ENCODE peak calls at places on chromosomes 6 and 20, in nine cellular contexts. One of them, this sample, is unnamed.

GRCh38 chr6:152244998-152245630 is 392.0 kb downstream of the SYNE1 start:
- DNase-seq in Calu3: no peak
- DNase-seq in CD14-positive monocyte: no peak
- DNase-seq in osteocyte: no peak
- DNase-seq in cardiac muscle cell: peak; percentile 34
- DNase-seq in choroid plexus epithelial cell: peak; percentile 43
- DNase-seq in astrocyte of the cerebellum: no peak
- DNase-seq in fibroblast of lung: no peak
- DNase-seq in sigmoid colon: no peak
- DNase-seq in this sample: no peak

GRCh38 chr6:157656437-157657005 is 166.5 kb upstream of the SNX9 start:
- DNase-seq in choroid plexus epithelial cell: no peak
- DNase-seq in Calu3: no peak
- DNase-seq in astrocyte of the cerebellum: no peak
- DNase-seq in osteocyte: no peak
- DNase-seq in sigmoid colon: peak; percentile 45
- DNase-seq in fibroblast of lung: peak; percentile 51
- DNase-seq in CD14-positive monocyte: no peak
- DNase-seq in cardiac muscle cell: no peak
- DNase-seq in this sample: no peak

GRCh38 chr6:81864124-81864523 is 111.6 kb upstream of the TENT5A start:
- DNase-seq in CD14-positive monocyte: no peak
- DNase-seq in cardiac muscle cell: no peak
- DNase-seq in Calu3: no peak
- DNase-seq in fibroblast of lung: no peak
- DNase-seq in osteocyte: no peak
- DNase-seq in astrocyte of the cerebellum: no peak
- DNase-seq in choroid plexus epithelial cell: no peak
- DNase-seq in sigmoid colon: no peak
- DNase-seq in this sample: no peak

GRCh38 chr6:142605922-142606321 is 304.1 kb downstream of the ADGRG6 start:
- DNase-seq in Calu3: no peak
- DNase-seq in CD14-positive monocyte: no peak
- DNase-seq in sigmoid colon: no peak
- DNase-seq in choroid plexus epithelial cell: peak; percentile 86
- DNase-seq in astrocyte of the cerebellum: no peak
- DNase-seq in osteocyte: no peak
- DNase-seq in fibroblast of lung: peak; percentile 87
- DNase-seq in cardiac muscle cell: no peak
- DNase-seq in this sample: no peak

GRCh38 chr6:42367353-42368011 is 84.2 kb downstream of the TRERF1 start:
- DNase-seq in choroid plexus epithelial cell: peak; percentile 29
- DNase-seq in sigmoid colon: no peak
- DNase-seq in Calu3: no peak
- DNase-seq in osteocyte: no peak
- DNase-seq in astrocyte of the cerebellum: no peak
- DNase-seq in fibroblast of lung: peak; percentile 13
- DNase-seq in cardiac muscle cell: no peak
- DNase-seq in CD14-positive monocyte: peak; percentile 83
- DNase-seq in this sample: peak; percentile 25

GRCh38 chr6:88855521-88856152 is 107.8 kb downstream of the RNGTT start:
- DNase-seq in astrocyte of the cerebellum: no peak
- DNase-seq in choroid plexus epithelial cell: no peak
- DNase-seq in cardiac muscle cell: no peak
- DNase-seq in Calu3: no peak
- DNase-seq in CD14-positive monocyte: no peak
- DNase-seq in osteocyte: no peak
- DNase-seq in fibroblast of lung: no peak
- DNase-seq in sigmoid colon: no peak
- DNase-seq in this sample: no peak

GRCh38 chr6:100317031-100317430 is 147.7 kb downstream of the SIM1 start:
- DNase-seq in cardiac muscle cell: no peak
- DNase-seq in Calu3: no peak
- DNase-seq in osteocyte: no peak
- DNase-seq in CD14-positive monocyte: no peak
- DNase-seq in fibroblast of lung: peak; percentile 59
- DNase-seq in sigmoid colon: no peak
- DNase-seq in astrocyte of the cerebellum: no peak
- DNase-seq in choroid plexus epithelial cell: no peak
- DNase-seq in this sample: no peak

GRCh38 chr6:32189082-32189741 is 790 bp downstream of the PBX2 start:
- DNase-seq in osteocyte: peak; percentile 83
- DNase-seq in choroid plexus epithelial cell: no peak
- DNase-seq in fibroblast of lung: no peak
- DNase-seq in cardiac muscle cell: no peak
- DNase-seq in sigmoid colon: no peak
- DNase-seq in astrocyte of the cerebellum: no peak
- DNase-seq in CD14-positive monocyte: no peak
- DNase-seq in Calu3: no peak
- DNase-seq in this sample: no peak

GRCh38 chr6:54071941-54072340 is 39.3 kb upstream of the MLIP start:
- DNase-seq in CD14-positive monocyte: no peak
- DNase-seq in osteocyte: no peak
- DNase-seq in choroid plexus epithelial cell: peak; percentile 97
- DNase-seq in sigmoid colon: no peak
- DNase-seq in astrocyte of the cerebellum: peak; percentile 15
- DNase-seq in fibroblast of lung: peak; percentile 62
- DNase-seq in cardiac muscle cell: no peak
- DNase-seq in Calu3: no peak
- DNase-seq in this sample: no peak

GRCh38 chr6:43093361-43094289 is 17.5 kb downstream of the PTK7 start:
- DNase-seq in CD14-positive monocyte: no peak
- DNase-seq in osteocyte: no peak
- DNase-seq in sigmoid colon: peak; percentile 86
- DNase-seq in fibroblast of lung: peak; percentile 93
- DNase-seq in cardiac muscle cell: no peak
- DNase-seq in choroid plexus epithelial cell: peak; percentile 60
- DNase-seq in astrocyte of the cerebellum: no peak
- DNase-seq in Calu3: peak; percentile 37
- DNase-seq in this sample: no peak

GRCh38 chr6:12903246-12903645 is 186.7 kb downstream of the PHACTR1 start:
- DNase-seq in fibroblast of lung: no peak
- DNase-seq in sigmoid colon: no peak
- DNase-seq in cardiac muscle cell: no peak
- DNase-seq in osteocyte: no peak
- DNase-seq in astrocyte of the cerebellum: no peak
- DNase-seq in Calu3: no peak
- DNase-seq in choroid plexus epithelial cell: peak; percentile 1
- DNase-seq in CD14-positive monocyte: peak; percentile 52
- DNase-seq in this sample: no peak

GRCh38 chr6:167275436-167275835 is 15.7 kb upstream of the UNC93A start:
- DNase-seq in fibroblast of lung: no peak
- DNase-seq in choroid plexus epithelial cell: no peak
- DNase-seq in cardiac muscle cell: no peak
- DNase-seq in CD14-positive monocyte: no peak
- DNase-seq in astrocyte of the cerebellum: no peak
- DNase-seq in osteocyte: no peak
- DNase-seq in sigmoid colon: no peak
- DNase-seq in Calu3: no peak
- DNase-seq in this sample: no peak

GRCh38 chr20:6295477-6296256 is 172.8 kb upstream of the FERMT1 start:
- DNase-seq in CD14-positive monocyte: no peak
- DNase-seq in choroid plexus epithelial cell: no peak
- DNase-seq in fibroblast of lung: peak; percentile 19
- DNase-seq in osteocyte: no peak
- DNase-seq in sigmoid colon: no peak
- DNase-seq in Calu3: no peak
- DNase-seq in cardiac muscle cell: peak; percentile 19
- DNase-seq in astrocyte of the cerebellum: no peak
- DNase-seq in this sample: no peak

DNA sequence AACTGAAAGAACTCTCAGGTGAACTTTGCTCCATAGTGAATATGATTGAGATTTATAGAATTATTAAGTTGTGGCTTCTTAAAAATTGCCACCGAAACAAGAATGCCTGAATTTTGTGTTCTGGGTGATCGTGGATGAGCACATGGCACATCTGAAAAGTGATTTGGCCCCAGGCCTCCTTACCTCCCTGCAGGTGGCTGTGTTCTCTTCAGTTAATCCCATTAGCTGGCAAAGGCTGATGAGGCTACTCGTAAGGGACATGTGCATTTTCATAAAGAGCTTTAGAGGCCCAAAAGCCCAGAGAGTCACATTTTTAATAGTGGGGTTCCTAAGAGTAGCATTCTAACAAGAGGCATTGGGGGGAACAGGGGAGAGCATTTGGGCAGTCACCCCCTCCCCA is 22.6 kb downstream of the GNAS start:
- DNase-seq in sigmoid colon: no peak
- DNase-seq in osteocyte: no peak
- DNase-seq in cardiac muscle cell: no peak
- DNase-seq in choroid plexus epithelial cell: no peak
- DNase-seq in fibroblast of lung: no peak
- DNase-seq in CD14-positive monocyte: no peak
- DNase-seq in Calu3: no peak
- DNase-seq in astrocyte of the cerebellum: no peak
- DNase-seq in this sample: no peak
- TF ChIP-seq CTCF in sigmoid colon: no peak
- TF ChIP-seq CTCF in osteocyte: no peak
- TF ChIP-seq CTCF in cardiac muscle cell: no peak
- TF ChIP-seq CTCF in choroid plexus epithelial cell: no peak
- TF ChIP-seq CTCF in fibroblast of lung: no peak
- TF ChIP-seq CTCF in CD14-positive monocyte: no peak
- TF ChIP-seq CTCF in Calu3: no peak
- TF ChIP-seq CTCF in astrocyte of the cerebellum: no peak
- TF ChIP-seq CTCF in this sample: no peak

GRCh38 chr20:60486345-60486744 is 528.1 kb downstream of the CDH26 start:
- DNase-seq in sigmoid colon: no peak
- DNase-seq in astrocyte of the cerebellum: no peak
- DNase-seq in CD14-positive monocyte: no peak
- DNase-seq in osteocyte: no peak
- DNase-seq in fibroblast of lung: no peak
- DNase-seq in cardiac muscle cell: no peak
- DNase-seq in Calu3: no peak
- DNase-seq in choroid plexus epithelial cell: no peak
- DNase-seq in this sample: no peak

GRCh38 chr20:60490184-60490583 is 532.0 kb downstream of the CDH26 start:
- DNase-seq in CD14-positive monocyte: no peak
- DNase-seq in choroid plexus epithelial cell: no peak
- DNase-seq in fibroblast of lung: no peak
- DNase-seq in astrocyte of the cerebellum: no peak
- DNase-seq in cardiac muscle cell: no peak
- DNase-seq in sigmoid colon: no peak
- DNase-seq in osteocyte: no peak
- DNase-seq in Calu3: no peak
- DNase-seq in this sample: no peak

DNA sequence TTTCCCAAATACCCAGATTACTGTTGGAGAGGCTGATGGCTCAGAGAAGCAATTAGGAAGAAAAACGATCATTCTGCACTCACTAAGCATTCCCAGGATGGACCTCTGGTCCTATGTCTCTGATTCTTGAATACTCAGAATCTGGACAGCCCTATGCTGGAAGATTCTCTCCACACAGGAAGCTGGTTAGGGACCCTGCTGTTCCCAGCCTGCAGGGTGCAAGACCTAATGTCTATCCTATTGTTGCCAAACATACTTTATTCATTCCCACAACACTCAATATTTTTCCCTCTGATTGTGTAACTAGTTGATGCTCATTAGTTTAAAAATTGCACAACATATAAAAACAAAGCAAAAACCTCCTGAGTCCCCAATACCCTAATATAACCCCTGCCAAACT is 533.0 kb downstream of the CDH26 start:
- DNase-seq in cardiac muscle cell: no peak
- DNase-seq in osteocyte: no peak
- DNase-seq in astrocyte of the cerebellum: no peak
- DNase-seq in Calu3: no peak
- DNase-seq in CD14-positive monocyte: no peak
- DNase-seq in fibroblast of lung: no peak
- DNase-seq in sigmoid colon: no peak
- DNase-seq in choroid plexus epithelial cell: no peak
- DNase-seq in this sample: no peak
- TF ChIP-seq CTCF in cardiac muscle cell: no peak
- TF ChIP-seq CTCF in osteocyte: no peak
- TF ChIP-seq CTCF in astrocyte of the cerebellum: no peak
- TF ChIP-seq CTCF in Calu3: no peak
- TF ChIP-seq CTCF in CD14-positive monocyte: no peak
- TF ChIP-seq CTCF in fibroblast of lung: no peak
- TF ChIP-seq CTCF in sigmoid colon: no peak
- TF ChIP-seq CTCF in choroid plexus epithelial cell: no peak
- TF ChIP-seq CTCF in this sample: no peak

GRCh38 chr20:57264151-57264792 is 2.2 kb downstream of the BMP7 start:
- DNase-seq in astrocyte of the cerebellum: no peak
- DNase-seq in osteocyte: no peak
- DNase-seq in sigmoid colon: no peak
- DNase-seq in fibroblast of lung: no peak
- DNase-seq in CD14-positive monocyte: no peak
- DNase-seq in choroid plexus epithelial cell: peak; percentile 11
- DNase-seq in cardiac muscle cell: peak; percentile 60
- DNase-seq in Calu3: no peak
- DNase-seq in this sample: no peak
- TF ChIP-seq CTCF in astrocyte of the cerebellum: no peak
- TF ChIP-seq CTCF in osteocyte: no peak
- TF ChIP-seq CTCF in sigmoid colon: no peak
- TF ChIP-seq CTCF in fibroblast of lung: no peak
- TF ChIP-seq CTCF in CD14-positive monocyte: no peak
- TF ChIP-seq CTCF in choroid plexus epithelial cell: no peak
- TF ChIP-seq CTCF in cardiac muscle cell: no peak
- TF ChIP-seq CTCF in Calu3: no peak
- TF ChIP-seq CTCF in this sample: no peak

GRCh38 chr6:80769101-80769500 is 662.6 kb downstream of the BCKDHB start:
- DNase-seq in osteocyte: no peak
- DNase-seq in cardiac muscle cell: no peak
- DNase-seq in sigmoid colon: no peak
- DNase-seq in fibroblast of lung: peak; percentile 62
- DNase-seq in astrocyte of the cerebellum: peak; percentile 63
- DNase-seq in Calu3: no peak
- DNase-seq in CD14-positive monocyte: no peak
- DNase-seq in choroid plexus epithelial cell: peak; percentile 87
- DNase-seq in this sample: no peak

GRCh38 chr6:80771941-80772340 is 665.5 kb downstream of the BCKDHB start:
- DNase-seq in CD14-positive monocyte: no peak
- DNase-seq in fibroblast of lung: peak; percentile 42
- DNase-seq in cardiac muscle cell: peak; percentile 68
- DNase-seq in choroid plexus epithelial cell: peak; percentile 60
- DNase-seq in sigmoid colon: no peak
- DNase-seq in osteocyte: no peak
- DNase-seq in Calu3: no peak
- DNase-seq in astrocyte of the cerebellum: peak; percentile 31
- DNase-seq in this sample: no peak

GRCh38 chr6:80767808-80768207 is 661.3 kb downstream of the BCKDHB start:
- DNase-seq in choroid plexus epithelial cell: peak; percentile 81
- DNase-seq in CD14-positive monocyte: no peak
- DNase-seq in osteocyte: no peak
- DNase-seq in sigmoid colon: peak; percentile 73
- DNase-seq in fibroblast of lung: peak; percentile 92
- DNase-seq in cardiac muscle cell: no peak
- DNase-seq in astrocyte of the cerebellum: peak; percentile 81
- DNase-seq in Calu3: peak; percentile 14
- DNase-seq in this sample: no peak
- TF ChIP-seq CTCF in choroid plexus epithelial cell: no peak
- TF ChIP-seq CTCF in CD14-positive monocyte: no peak
- TF ChIP-seq CTCF in osteocyte: no peak
- TF ChIP-seq CTCF in sigmoid colon: no peak
- TF ChIP-seq CTCF in fibroblast of lung: no peak
- TF ChIP-seq CTCF in cardiac muscle cell: no peak
- TF ChIP-seq CTCF in astrocyte of the cerebellum: no peak
- TF ChIP-seq CTCF in Calu3: no peak
- TF ChIP-seq CTCF in this sample: no peak

DNA sequence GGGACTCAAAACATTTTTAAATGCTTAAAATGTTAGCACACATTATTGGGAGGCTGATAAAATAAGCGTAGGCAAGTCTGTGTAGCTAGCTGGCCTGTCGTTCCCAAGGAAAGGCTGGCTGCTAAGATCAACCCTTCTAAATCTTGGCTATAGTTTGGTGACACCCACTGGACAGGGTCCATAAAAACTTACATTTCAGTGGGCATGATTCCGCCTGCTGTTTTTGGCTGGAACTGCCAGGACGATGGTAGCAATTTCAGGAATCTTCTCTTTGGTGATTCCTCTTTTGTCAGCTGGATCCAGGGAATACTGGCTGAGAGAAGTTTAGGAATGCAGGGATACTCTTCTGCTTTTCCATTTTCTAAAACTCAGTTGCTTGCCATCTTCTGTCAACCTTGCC is 162.2 kb downstream of the NKAIN2 start:
- DNase-seq in choroid plexus epithelial cell: peak; percentile 11
- DNase-seq in sigmoid colon: no peak
- DNase-seq in fibroblast of lung: peak; percentile 4
- DNase-seq in CD14-positive monocyte: no peak
- DNase-seq in osteocyte: no peak
- DNase-seq in cardiac muscle cell: peak; percentile 63
- DNase-seq in Calu3: peak; percentile 6
- DNase-seq in astrocyte of the cerebellum: peak; percentile 12
- DNase-seq in this sample: no peak
- TF ChIP-seq CTCF in choroid plexus epithelial cell: peak; percentile 28
- TF ChIP-seq CTCF in sigmoid colon: no peak
- TF ChIP-seq CTCF in fibroblast of lung: no peak
- TF ChIP-seq CTCF in CD14-positive monocyte: no peak
- TF ChIP-seq CTCF in osteocyte: peak; percentile 63
- TF ChIP-seq CTCF in cardiac muscle cell: no peak
- TF ChIP-seq CTCF in Calu3: no peak
- TF ChIP-seq CTCF in astrocyte of the cerebellum: peak; percentile 48
- TF ChIP-seq CTCF in this sample: no peak

This sample was measured in activated B cell treated with CpG ODN at 0.5 μM for 24 hours.